ENCODE peak calls at places on chromosomes 4 and X, in six cellular contexts. One of them, this sample, is unnamed.
A peak's percentile ranks its signal among the peaks of the same experiment; 100 is the strongest.

GRCh38 chrX:39427492-39428289 is 626.4 kb downstream of the MID1IP1 start:
- DNase-seq in left ventricle myocardium inferior: no peak
- DNase-seq in right cardiac atrium: no peak
- DNase-seq in mucosa of descending colon: no peak
- DNase-seq in WERI-Rb-1: no peak
- DNase-seq in OCI-LY7: no peak
- DNase-seq in this sample: no peak

GRCh38 chr4:141210168-141210567 is 10.5 kb upstream of the ZNF330 start:
- DNase-seq in left ventricle myocardium inferior: no peak
- DNase-seq in right cardiac atrium: no peak
- DNase-seq in mucosa of descending colon: no peak
- DNase-seq in WERI-Rb-1: no peak
- DNase-seq in OCI-LY7: no peak
- DNase-seq in this sample: peak; percentile 31

GRCh38 chr4:3524349-3524748 is 7.9 kb downstream of the LRPAP1 start:
- DNase-seq in left ventricle myocardium inferior: no peak
- DNase-seq in right cardiac atrium: no peak
- DNase-seq in mucosa of descending colon: peak; percentile 42
- DNase-seq in WERI-Rb-1: no peak
- DNase-seq in OCI-LY7: no peak
- DNase-seq in this sample: no peak

GRCh38 chrX:16946971-16947562 is 609 bp downstream of the REPS2 start:
- DNase-seq in left ventricle myocardium inferior: peak; percentile 17
- DNase-seq in right cardiac atrium: peak; percentile 48
- DNase-seq in mucosa of descending colon: peak; percentile 54
- DNase-seq in WERI-Rb-1: no peak
- DNase-seq in OCI-LY7: peak; percentile 1
- DNase-seq in this sample: no peak

GRCh38 chrX:103882999-103883398 is 50.9 kb upstream of the RAB9B start:
- DNase-seq in left ventricle myocardium inferior: no peak
- DNase-seq in right cardiac atrium: no peak
- DNase-seq in mucosa of descending colon: no peak
- DNase-seq in WERI-Rb-1: no peak
- DNase-seq in OCI-LY7: no peak
- DNase-seq in this sample: no peak

GRCh38 chr4:78747328-78747946 is 28.7 kb upstream of the BMP2K start:
- DNase-seq in left ventricle myocardium inferior: no peak
- DNase-seq in right cardiac atrium: no peak
- DNase-seq in mucosa of descending colon: no peak
- DNase-seq in WERI-Rb-1: no peak
- DNase-seq in OCI-LY7: no peak
- DNase-seq in this sample: no peak

GRCh38 chr4:72408568-72408967 is 160.5 kb downstream of the ADAMTS3 start:
- DNase-seq in left ventricle myocardium inferior: no peak
- DNase-seq in right cardiac atrium: no peak
- DNase-seq in mucosa of descending colon: no peak
- DNase-seq in WERI-Rb-1: no peak
- DNase-seq in OCI-LY7: no peak
- DNase-seq in this sample: no peak

GRCh38 chrX:68694429-68695205 is 47.2 kb downstream of the STARD8 start:
- DNase-seq in left ventricle myocardium inferior: no peak
- DNase-seq in right cardiac atrium: no peak
- DNase-seq in mucosa of descending colon: no peak
- DNase-seq in WERI-Rb-1: no peak
- DNase-seq in OCI-LY7: no peak
- DNase-seq in this sample: no peak

DNA sequence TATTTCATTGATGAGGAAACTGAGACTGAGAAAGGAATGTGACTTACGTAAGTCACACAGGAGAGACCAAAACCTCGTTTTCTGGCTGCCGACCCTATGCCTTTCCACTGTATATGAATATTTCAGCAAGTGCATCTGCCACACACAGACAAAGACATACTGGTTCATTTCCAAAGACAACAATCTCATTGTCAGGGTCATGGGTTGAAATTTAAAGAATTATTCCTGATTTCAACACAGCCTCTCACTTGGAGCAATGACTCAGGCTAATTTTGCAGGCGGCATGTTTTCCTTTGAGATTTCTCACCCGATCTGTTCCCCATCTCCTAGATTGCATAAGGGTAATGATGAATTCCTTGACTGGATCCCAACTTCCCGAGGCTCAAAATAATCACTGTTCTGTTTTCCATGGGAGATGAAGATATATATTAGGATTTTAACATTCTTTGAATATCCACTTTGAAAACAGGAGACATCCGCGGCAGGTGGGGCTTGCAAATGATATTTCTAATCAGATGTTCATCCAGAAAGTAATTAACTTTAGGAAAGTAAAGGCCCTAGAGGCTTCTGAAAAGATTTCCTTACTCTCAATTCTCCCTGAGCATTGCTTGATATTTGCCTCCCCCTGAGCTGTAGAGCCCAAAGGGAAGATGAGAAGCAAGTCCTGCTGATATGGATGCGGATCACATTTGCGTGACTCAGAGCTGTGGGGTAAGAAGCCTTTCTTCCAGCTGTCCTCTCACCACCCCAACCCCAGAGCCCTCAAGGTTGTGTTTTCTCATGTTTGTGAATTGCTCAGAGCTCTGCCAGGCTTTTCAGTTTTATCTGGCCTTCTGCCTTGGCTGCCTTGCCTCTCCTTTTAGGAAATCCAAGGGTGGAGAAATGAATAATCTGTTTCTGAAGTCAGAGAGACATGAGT is 361.1 kb upstream of the BOD1L1 start:
- DNase-seq in left ventricle myocardium inferior: peak; percentile 28
- DNase-seq in right cardiac atrium: peak; percentile 65
- DNase-seq in mucosa of descending colon: no peak
- DNase-seq in WERI-Rb-1: no peak
- DNase-seq in OCI-LY7: no peak
- DNase-seq in this sample: no peak
- H3K4me3 ChIP-seq in left ventricle myocardium inferior: no peak overlapping the region
- H3K4me3 ChIP-seq in right cardiac atrium: no peak overlapping the region
- H3K4me3 ChIP-seq in mucosa of descending colon: no peak overlapping the region
- H3K4me3 ChIP-seq in WERI-Rb-1: no peak overlapping the region
- H3K4me3 ChIP-seq in OCI-LY7: no peak overlapping the region
- H3K4me3 ChIP-seq in this sample: no peak overlapping the region

GRCh38 chr4:19823781-19824180 is 427.9 kb upstream of the SLIT2 start:
- DNase-seq in left ventricle myocardium inferior: no peak
- DNase-seq in right cardiac atrium: no peak
- DNase-seq in mucosa of descending colon: no peak
- DNase-seq in WERI-Rb-1: no peak
- DNase-seq in OCI-LY7: no peak
- DNase-seq in this sample: no peak

GRCh38 chr4:19819737-19820136 is 432.0 kb upstream of the SLIT2 start:
- DNase-seq in left ventricle myocardium inferior: no peak
- DNase-seq in right cardiac atrium: no peak
- DNase-seq in mucosa of descending colon: no peak
- DNase-seq in WERI-Rb-1: no peak
- DNase-seq in OCI-LY7: no peak
- DNase-seq in this sample: no peak
- H3K4me3 ChIP-seq in left ventricle myocardium inferior: no peak overlapping the region
- H3K4me3 ChIP-seq in right cardiac atrium: no peak overlapping the region
- H3K4me3 ChIP-seq in mucosa of descending colon: no peak overlapping the region
- H3K4me3 ChIP-seq in WERI-Rb-1: no peak overlapping the region
- H3K4me3 ChIP-seq in OCI-LY7: no peak overlapping the region
- H3K4me3 ChIP-seq in this sample: no peak overlapping the region

DNA sequence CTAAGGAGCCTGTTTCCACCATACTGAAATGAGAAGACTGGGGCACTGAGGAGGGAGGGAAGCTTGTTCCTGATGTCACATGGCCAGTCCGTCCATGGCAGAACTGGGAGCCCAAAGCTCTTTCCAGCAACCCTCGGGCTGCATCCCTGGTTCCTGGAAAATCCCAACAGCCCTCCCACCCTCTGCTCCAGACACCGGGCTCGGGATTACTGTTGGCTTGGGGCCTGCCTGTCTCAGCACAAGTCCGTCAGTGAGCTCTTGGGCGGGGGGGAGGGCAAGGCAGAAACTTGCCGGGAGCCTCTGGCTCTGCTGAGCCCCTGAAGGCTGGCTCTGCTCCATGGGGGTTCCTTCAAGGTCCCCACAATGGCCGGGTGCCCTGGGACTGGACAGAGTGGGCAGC is 6.3 kb upstream of the HAUS7 start:
- DNase-seq in left ventricle myocardium inferior: peak; percentile 59
- DNase-seq in right cardiac atrium: peak; percentile 87
- DNase-seq in mucosa of descending colon: no peak
- DNase-seq in WERI-Rb-1: peak; percentile 87
- DNase-seq in OCI-LY7: no peak
- DNase-seq in this sample: no peak
- H3K4me3 ChIP-seq in left ventricle myocardium inferior: no peak overlapping the region
- H3K4me3 ChIP-seq in right cardiac atrium: no peak overlapping the region
- H3K4me3 ChIP-seq in mucosa of descending colon: no peak overlapping the region
- H3K4me3 ChIP-seq in WERI-Rb-1: no peak overlapping the region
- H3K4me3 ChIP-seq in OCI-LY7: no peak overlapping the region
- H3K4me3 ChIP-seq in this sample: no peak overlapping the region

GRCh38 chrX:150546711-150547153 is 21.7 kb upstream of the MTM1 start:
- DNase-seq in left ventricle myocardium inferior: no peak
- DNase-seq in right cardiac atrium: peak; percentile 65
- DNase-seq in mucosa of descending colon: no peak
- DNase-seq in WERI-Rb-1: no peak
- DNase-seq in OCI-LY7: no peak
- DNase-seq in this sample: peak; percentile 87

GRCh38 chrX:150544835-150545790 is 23.3 kb upstream of the MTM1 start:
- DNase-seq in left ventricle myocardium inferior: no peak
- DNase-seq in right cardiac atrium: peak; percentile 75
- DNase-seq in mucosa of descending colon: no peak
- DNase-seq in WERI-Rb-1: no peak
- DNase-seq in OCI-LY7: no peak
- DNase-seq in this sample: no peak

GRCh38 chrX:150548684-150549083 is 19.7 kb upstream of the MTM1 start:
- DNase-seq in left ventricle myocardium inferior: no peak
- DNase-seq in right cardiac atrium: no peak
- DNase-seq in mucosa of descending colon: no peak
- DNase-seq in WERI-Rb-1: no peak
- DNase-seq in OCI-LY7: no peak
- DNase-seq in this sample: no peak

GRCh38 chrX:150548251-150548650 is 20.2 kb upstream of the MTM1 start:
- DNase-seq in left ventricle myocardium inferior: no peak
- DNase-seq in right cardiac atrium: no peak
- DNase-seq in mucosa of descending colon: no peak
- DNase-seq in WERI-Rb-1: no peak
- DNase-seq in OCI-LY7: no peak
- DNase-seq in this sample: no peak

DNA sequence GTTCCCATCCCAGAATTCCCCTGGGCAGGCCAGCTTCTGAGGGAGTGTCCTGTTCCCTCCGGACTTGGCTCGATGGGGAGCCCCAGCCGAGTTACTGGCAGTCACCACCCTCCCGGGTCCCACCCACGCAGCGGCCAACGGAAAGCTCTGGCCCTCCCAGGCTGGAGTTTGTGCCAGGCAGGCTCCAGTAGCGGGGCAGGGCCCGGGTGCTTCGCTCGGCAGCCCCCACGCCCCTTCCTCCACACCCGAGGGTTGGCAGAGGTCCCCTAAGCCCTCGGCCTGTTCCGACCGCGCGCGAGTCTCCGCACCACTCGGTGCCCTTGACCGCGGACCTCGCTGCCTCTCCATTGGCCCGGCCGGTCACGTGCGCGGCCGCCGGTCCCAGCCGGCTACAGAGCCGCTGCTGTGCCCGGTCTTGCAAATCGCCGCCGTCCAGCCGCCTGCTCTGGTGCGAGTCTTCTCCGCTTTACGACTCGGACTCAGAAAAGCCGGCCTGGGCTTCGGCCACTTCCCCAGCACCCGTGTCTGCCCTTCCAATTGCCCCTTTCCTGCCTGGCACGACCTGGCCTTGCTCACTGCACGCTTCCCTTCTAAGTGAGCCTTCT is 20.8 kb upstream of the MTM1 start:
- DNase-seq in left ventricle myocardium inferior: peak; percentile 69
- DNase-seq in right cardiac atrium: peak; percentile 92
- DNase-seq in mucosa of descending colon: peak; percentile 81
- DNase-seq in WERI-Rb-1: peak; percentile 52
- DNase-seq in OCI-LY7: no peak
- DNase-seq in this sample: no peak
- H3K4me3 ChIP-seq in left ventricle myocardium inferior: peak overlapping the region; percentile 59
- H3K4me3 ChIP-seq in right cardiac atrium: peak overlapping the region; percentile 1
- H3K4me3 ChIP-seq in mucosa of descending colon: no peak overlapping the region
- H3K4me3 ChIP-seq in WERI-Rb-1: peak overlapping the region; percentile 8
- H3K4me3 ChIP-seq in OCI-LY7: no peak overlapping the region
- H3K4me3 ChIP-seq in this sample: no peak overlapping the region

DNA sequence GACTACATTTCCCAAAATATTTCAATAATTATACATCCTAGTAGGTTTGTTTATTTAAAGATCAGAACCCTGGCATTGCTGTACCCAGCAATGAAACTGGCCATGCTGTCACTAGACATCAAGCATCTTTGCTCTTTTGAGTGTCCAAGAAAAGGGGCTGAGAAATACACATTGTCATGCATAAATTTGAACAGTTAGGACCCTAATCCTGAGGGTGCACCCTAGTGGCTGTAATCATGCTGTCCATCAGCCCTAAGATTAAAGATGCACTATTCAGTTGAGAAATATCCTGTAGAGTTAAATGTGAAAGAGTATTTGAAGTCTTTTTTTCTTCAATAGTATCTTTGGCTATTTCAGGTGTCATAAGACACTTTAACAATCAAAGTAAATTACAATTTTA is 108.8 kb downstream of the NFKB1 start:
- DNase-seq in left ventricle myocardium inferior: no peak
- DNase-seq in right cardiac atrium: no peak
- DNase-seq in mucosa of descending colon: no peak
- DNase-seq in WERI-Rb-1: no peak
- DNase-seq in OCI-LY7: peak; percentile 38
- DNase-seq in this sample: no peak
- H3K4me3 ChIP-seq in left ventricle myocardium inferior: no peak overlapping the region
- H3K4me3 ChIP-seq in right cardiac atrium: no peak overlapping the region
- H3K4me3 ChIP-seq in mucosa of descending colon: no peak overlapping the region
- H3K4me3 ChIP-seq in WERI-Rb-1: no peak overlapping the region
- H3K4me3 ChIP-seq in OCI-LY7: no peak overlapping the region
- H3K4me3 ChIP-seq in this sample: no peak overlapping the region

DNA sequence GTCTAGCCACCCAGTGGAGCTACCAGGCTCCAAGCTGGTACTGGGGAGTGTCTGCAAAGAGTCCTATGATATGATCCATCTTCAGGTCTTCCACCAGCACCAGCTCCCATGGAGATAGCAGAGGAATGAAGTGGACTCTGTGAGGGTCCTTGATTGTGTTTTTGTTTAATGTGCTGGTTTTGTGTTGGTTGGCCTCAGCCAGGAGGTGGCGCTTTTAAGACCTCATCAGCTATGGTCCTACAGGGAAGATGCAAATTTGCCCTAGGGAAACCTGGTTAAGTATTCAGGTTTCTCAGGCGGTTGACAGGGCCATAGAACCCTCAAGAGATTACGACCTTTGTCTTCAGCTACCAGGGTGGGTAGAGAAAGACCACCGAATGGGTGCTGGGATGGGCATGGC is 1141.1 kb downstream of the STIM2 start:
- DNase-seq in left ventricle myocardium inferior: no peak
- DNase-seq in right cardiac atrium: no peak
- DNase-seq in mucosa of descending colon: no peak
- DNase-seq in WERI-Rb-1: no peak
- DNase-seq in OCI-LY7: no peak
- DNase-seq in this sample: peak; percentile 17
- H3K4me3 ChIP-seq in left ventricle myocardium inferior: no peak overlapping the region
- H3K4me3 ChIP-seq in right cardiac atrium: no peak overlapping the region
- H3K4me3 ChIP-seq in mucosa of descending colon: no peak overlapping the region
- H3K4me3 ChIP-seq in WERI-Rb-1: no peak overlapping the region
- H3K4me3 ChIP-seq in OCI-LY7: no peak overlapping the region
- H3K4me3 ChIP-seq in this sample: no peak overlapping the region

This sample was measured in Jurkat, Clone E6-1.